ENCODE peak calls at places on chromosome 10, in four cellular contexts. M, D, G and Z are unnamed samples.

GRCh38 chr10:121886997-121887622 is 40.7 kb downstream of the ATE1 start:
- DNase-seq in M (peak), D (peak), G (peak), Z (peak)

GRCh38 chr10:16787361-16787791 is 29.8 kb downstream of the RSU1 start:
- DNase-seq in M (no peak), D (no peak), G (no peak), Z (no peak)

GRCh38 chr10:17025444-17026295 is 103.9 kb downstream of the CUBN start:
- DNase-seq in M (peak), D (peak), G (peak), Z (no peak)

GRCh38 chr10:121112618-121113384 is 261.6 kb downstream of the WDR11 start:
- DNase-seq in M (no peak), D (peak), G (peak), Z (no peak)

GRCh38 chr10:16586358-16587138 is 64.9 kb upstream of the C1QL3 start:
- DNase-seq in M (no peak), D (no peak), G (no peak), Z (peak)

GRCh38 chr10:8738987-8739386 is 684.5 kb downstream of the GATA3 start:
- DNase-seq in M (no peak), D (no peak), G (no peak), Z (no peak)

GRCh38 chr10:30829921-30830671 is 200.5 kb upstream of the LYZL2 start:
- DNase-seq in M (no peak), D (peak), G (no peak), Z (no peak)

GRCh38 chr10:32318476-32318896 is 28.5 kb downstream of the EPC1 start:
- DNase-seq in M (no peak), D (no peak), G (no peak), Z (peak)

GRCh38 chr10:50622497-50623298 is 1.1 kb downstream of the SGMS1 start:
- DNase-seq in M (peak), D (peak), G (peak), Z (peak)

GRCh38 chr10:29151011-29151410 is 137.9 kb upstream of the LYZL1 start:
- DNase-seq in M (no peak), D (no peak), G (no peak), Z (no peak)

GRCh38 chr10:100817268-100817839 is 72.0 kb downstream of the PAX2 start:
- DNase-seq in M (no peak), D (no peak), G (no peak), Z (no peak)

GRCh38 chr10:35352508-35352907 is 16.2 kb downstream of the CCNY start:
- DNase-seq in M (no peak), D (no peak), G (no peak), Z (no peak)

GRCh38 chr10:103828587-103829186 is 26.7 kb downstream of the SH3PXD2A start:
- DNase-seq in M (no peak), D (no peak), G (no peak), Z (no peak)

GRCh38 chr10:104639595-104640338 is 1.3 kb upstream of the SORCS3 start:
- DNase-seq in M (no peak), D (peak), G (no peak), Z (peak)

GRCh38 chr10:11720260-11720741 is 21.9 kb upstream of the ECHDC3 start:
- DNase-seq in M (no peak), D (no peak), G (no peak), Z (no peak)

GRCh38 chr10:115503546-115503945 is 410.4 kb downstream of the ATRNL1 start:
- DNase-seq in M (no peak), D (no peak), G (no peak), Z (no peak)

GRCh38 chr10:101322266-101323151 is 31.5 kb upstream of the BTRC start:
- DNase-seq in M (no peak), D (no peak), G (no peak), Z (no peak)

GRCh38 chr10:59880976-59881510 is 25.3 kb downstream of the CCDC6 start:
- DNase-seq in M (no peak), D (peak), G (no peak), Z (peak)

GRCh38 chr10:77029684-77030407 is 607.8 kb downstream of the KCNMA1 start:
- DNase-seq in M (no peak), D (no peak), G (peak), Z (no peak)

GRCh38 chr10:89001024-89001423 is 10.4 kb downstream of the FAS start:
- DNase-seq in M (no peak), D (no peak), G (no peak), Z (no peak)

GRCh38 chr10:4663162-4663992 is 162.6 kb upstream of the AKR1E2 start:
- DNase-seq in M (peak), D (peak), G (peak), Z (peak)

GRCh38 chr10:67849331-67850011 is 11.5 kb upstream of the DNAJC12 start:
- DNase-seq in M (peak), D (peak), G (peak), Z (peak)

GRCh38 chr10:122142652-122143237 is 128.4 kb upstream of the BTBD16 start:
- DNase-seq in M (peak), D (peak), G (peak), Z (peak)

GRCh38 chr10:109403551-109403950 is 519.8 kb downstream of the XPNPEP1 start:
- DNase-seq in M (no peak), D (no peak), G (no peak), Z (no peak)

GRCh38 chr10:44998146-44998631 is 2.5 kb upstream of the ZNF22 start:
- DNase-seq in M (no peak), D (no peak), G (no peak), Z (no peak)

GRCh38 chr10:25191162-25191895 is 16.5 kb downstream of the GPR158 start:
- DNase-seq in M (no peak), D (no peak), G (no peak), Z (no peak)

GRCh38 chr10:70346155-70346554 is 36.3 kb downstream of the LRRC20 start:
- DNase-seq in M (no peak), D (no peak), G (no peak), Z (no peak)

GRCh38 chr10:92567952-92568600 is 5.8 kb downstream of the IDE start:
- DNase-seq in M (peak), D (peak), G (peak), Z (peak)

GRCh38 chr10:679556-679955 is 9.9 kb downstream of the DIP2C start:
- DNase-seq in M (no peak), D (no peak), G (no peak), Z (no peak)

GRCh38 chr10:53430974-53431373 is 658.4 kb upstream of the MBL2 start:
- DNase-seq in M (no peak), D (no peak), G (no peak), Z (no peak)

GRCh38 chr10:86178401-86179142 is 188.0 kb downstream of the GRID1 start:
- DNase-seq in M (no peak), D (no peak), G (peak), Z (no peak)

GRCh38 chr10:95350212-95350829 is 59.5 kb upstream of the PDLIM1 start:
- DNase-seq in M (no peak), D (no peak), G (no peak), Z (no peak)

GRCh38 chr10:24971374-24971773 is 19.0 kb upstream of the PRTFDC1 start:
- DNase-seq in M (no peak), D (no peak), G (no peak), Z (no peak)

GRCh38 chr10:42975558-42976352 is 101.1 kb upstream of the RET start:
- DNase-seq in M (no peak), D (no peak), G (no peak), Z (no peak)

GRCh38 chr10:57579926-57580325 is 687.8 kb downstream of the IPMK start:
- DNase-seq in M (no peak), D (peak), G (peak), Z (peak)

GRCh38 chr10:101690461-101690860 is 4.5 kb downstream of the FBXW4 start:
- DNase-seq in M (no peak), D (no peak), G (no peak), Z (no peak)

DNA sequence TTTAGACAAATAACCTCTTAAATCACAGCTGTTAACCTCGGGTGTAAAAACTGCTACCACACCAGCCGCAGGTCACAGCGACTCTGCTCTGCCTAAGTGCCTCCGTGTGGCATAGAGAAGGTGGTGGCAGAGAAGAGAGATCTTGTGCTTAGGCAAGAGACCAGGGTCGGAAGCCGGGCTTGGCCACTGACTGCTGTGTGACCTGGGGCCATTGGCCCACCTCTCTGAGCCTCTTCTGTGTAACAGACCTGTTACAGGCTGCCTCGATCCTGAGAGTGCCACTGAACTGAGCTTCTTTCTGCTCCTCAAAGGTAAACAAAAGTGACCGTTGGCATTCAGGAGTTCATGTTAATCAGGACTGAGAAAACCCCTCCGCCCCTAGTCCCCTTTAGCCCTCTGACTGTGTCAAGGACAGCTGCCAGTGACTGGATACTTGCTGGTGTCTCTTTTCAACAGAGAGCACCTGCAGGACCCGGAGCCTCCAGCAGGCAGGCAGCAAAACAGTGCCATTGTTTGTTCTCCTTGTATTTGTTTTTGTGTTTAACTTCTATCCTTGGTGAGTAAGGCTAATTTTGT is 36.5 kb downstream of the ZMIZ1 start:
- DNase-seq in M (no peak), D (no peak), G (no peak), Z (no peak)
- TF ChIP-seq CTCF in M (no peak), D (no peak), G (no peak), Z (no peak)

GRCh38 chr10:49394933-49395740 is 752 bp downstream of the DRGX start:
- DNase-seq in M (no peak), D (no peak), G (no peak), Z (peak)

GRCh38 chr10:49393301-49393700 is 2.6 kb downstream of the DRGX start:
- DNase-seq in M (no peak), D (no peak), G (no peak), Z (no peak)

GRCh38 chr10:49396666-49396999 is 744 bp upstream of the DRGX start:
- DNase-seq in M (no peak), D (no peak), G (no peak), Z (no peak)

GRCh38 chr10:49395741-49396665 is at the start of gene DRGX:
- DNase-seq in M (no peak), D (no peak), G (peak), Z (no peak)

GRCh38 chr10:49393757-49394156 is 2.1 kb downstream of the DRGX start:
- DNase-seq in M (no peak), D (no peak), G (no peak), Z (no peak)
- TF ChIP-seq CTCF in M (no peak), D (no peak), G (no peak), Z (no peak)

GRCh38 chr10:113775681-113776294 is 24.3 kb downstream of the PLEKHS1 start:
- DNase-seq in M (no peak), D (no peak), G (no peak), Z (no peak)
- TF ChIP-seq CTCF in M (no peak), D (no peak), G (no peak), Z (no peak)

GRCh38 chr10:73058057-73058591 is 38.5 kb downstream of the P4HA1 start:
- DNase-seq in M (no peak), D (no peak), G (no peak), Z (no peak)

GRCh38 chr10:73065441-73065840 is 31.2 kb downstream of the P4HA1 start:
- DNase-seq in M (no peak), D (no peak), G (no peak), Z (no peak)

GRCh38 chr10:73061743-73062142 is 34.9 kb downstream of the P4HA1 start:
- DNase-seq in M (no peak), D (no peak), G (no peak), Z (no peak)

GRCh38 chr10:73060173-73060572 is 36.5 kb downstream of the P4HA1 start:
- DNase-seq in M (no peak), D (no peak), G (no peak), Z (no peak)

DNA sequence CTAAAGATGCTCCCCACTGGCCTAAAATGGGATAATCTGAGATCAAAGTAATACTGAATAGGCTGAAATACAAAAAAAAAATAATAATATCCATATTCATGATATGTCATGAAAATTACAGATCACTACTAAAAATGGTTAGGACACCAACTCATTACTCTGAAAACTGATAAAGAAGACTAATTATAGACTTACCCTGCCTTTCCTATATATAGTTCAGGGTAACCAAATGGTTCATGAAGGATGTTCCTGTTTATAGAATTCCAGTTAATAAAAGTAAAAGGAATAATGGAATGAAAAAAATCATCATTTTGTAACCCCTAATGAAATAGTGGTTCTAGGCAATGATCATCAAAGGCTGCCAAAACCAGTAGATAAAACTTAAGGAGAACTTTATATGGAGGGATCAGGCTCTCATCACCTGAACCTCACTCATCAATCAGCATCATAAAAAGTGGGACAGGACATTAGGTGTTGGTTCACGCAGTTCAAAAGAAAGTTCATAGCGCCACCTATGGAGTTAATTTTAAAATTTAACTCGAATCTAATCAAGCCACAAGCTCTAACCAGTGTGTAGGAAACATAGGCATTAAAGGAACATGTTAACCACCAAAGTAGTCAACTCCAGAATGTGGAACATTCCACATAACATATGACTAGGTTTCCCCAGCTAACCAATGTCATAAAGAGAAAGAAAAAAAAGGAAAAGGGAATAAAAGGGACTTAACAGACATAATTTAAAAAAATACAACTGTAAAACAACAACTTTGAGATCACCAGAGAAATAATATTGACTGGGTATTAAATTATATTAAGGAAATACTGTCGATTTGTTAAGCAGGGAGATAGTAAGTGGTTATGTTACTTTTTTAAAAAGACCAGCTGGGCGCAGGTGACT is 35.7 kb downstream of the P4HA1 start:
- DNase-seq in M (peak), D (peak), G (peak), Z (peak)
- TF ChIP-seq CTCF in M (no peak), D (peak), G (peak), Z (peak)